ENCODE peak calls at places on chromosomes 13 and 19, in ten cellular contexts. L, H, A, Q, S, D, R, C, W and U are unnamed samples. For H3K27me3, the result is how much of the 10 kb centered on the place peaks cover.

GRCh38 chr13:59483441-59484116 is 680.1 kb downstream of the DIAPH3 start:
- DNase-seq in A (peak), L (no peak), C (no peak), H (no peak), W (no peak), R (no peak), S (no peak), D (peak), Q (peak), U (no peak)

GRCh38 chr13:96053003-96053703 is at the start of gene UGGT2:
- DNase-seq in S (peak), R (peak), C (peak), L (peak), W (peak), Q (peak), H (peak), A (peak), D (peak), U (peak)

GRCh38 chr13:60351326-60351725 is 45.7 kb upstream of the TDRD3 start:
- DNase-seq in L (no peak), H (no peak), A (no peak), R (no peak), W (no peak), D (no peak), Q (peak), C (peak), S (peak), U (no peak)

GRCh38 chr13:113834496-113835200 is 29.2 kb downstream of the GAS6 start:
- DNase-seq in C (no peak), R (no peak), S (no peak), H (peak), W (peak), Q (no peak), A (no peak), D (no peak), L (no peak), U (no peak)

GRCh38 chr19:52735734-52736133 is 890 bp upstream of the ZNF611 start:
- DNase-seq in W (peak), H (peak), C (peak), Q (peak), S (peak), R (peak), D (peak), L (peak), A (peak), U (peak)

GRCh38 chr19:7869453-7869909 is 4.7 kb downstream of the PRR36 start:
- DNase-seq in A (peak), S (no peak), R (no peak), L (peak), D (no peak), H (peak), C (peak), Q (no peak), W (peak), U (no peak)

GRCh38 chr19:35558400-35559280 is 4.8 kb downstream of the ATP4A start:
- DNase-seq in L (no peak), H (peak), D (no peak), A (no peak), Q (no peak), W (no peak), R (peak), C (no peak), S (no peak), U (no peak)

GRCh38 chr13:71864981-71865857 is 1.8 kb downstream of the DACH1 start:
- DNase-seq in W (peak), Q (peak), C (peak), A (peak), R (no peak), L (no peak), S (peak), H (peak), D (peak), U (no peak)

GRCh38 chr13:62931901-62932883 is 1516.5 kb upstream of the PCDH20 start:
- DNase-seq in H (no peak), A (no peak), L (no peak), W (no peak), Q (peak), R (no peak), S (no peak), D (no peak), C (peak), U (no peak)

GRCh38 chr13:23657056-23657455 is 86.8 kb downstream of the TNFRSF19 start:
- DNase-seq in H (no peak), C (no peak), Q (no peak), D (no peak), W (no peak), R (no peak), L (no peak), S (no peak), A (no peak), U (no peak)

GRCh38 chr19:873084-874019 is 13.9 kb downstream of the CFD start:
- DNase-seq in S (no peak), H (peak), C (peak), A (peak), L (no peak), W (peak), D (peak), R (no peak), Q (peak), U (no peak)

GRCh38 chr19:485583-486236 is 10.6 kb upstream of the MADCAM1 start:
- DNase-seq in L (no peak), S (no peak), R (peak), A (no peak), D (no peak), Q (peak), W (no peak), H (no peak), C (peak), U (peak)

GRCh38 chr13:112572408-112572807 is 15.5 kb downstream of the TUBGCP3 start:
- DNase-seq in H (no peak), Q (no peak), W (no peak), A (no peak), D (no peak), S (no peak), C (no peak), R (no peak), L (no peak), U (no peak)

GRCh38 chr13:61339054-61339621 is 76.5 kb downstream of the PCDH20 start:
- DNase-seq in D (no peak), Q (no peak), C (no peak), H (no peak), A (peak), S (no peak), W (no peak), R (no peak), L (no peak), U (no peak)

GRCh38 chr19:44753932-44754742 is 5.6 kb downstream of the BCL3 start:
- DNase-seq in A (peak), R (peak), S (peak), W (peak), D (peak), Q (peak), H (peak), C (peak), L (peak), U (no peak)

GRCh38 chr19:45640849-45641273 is 1.7 kb upstream of the EML2 start:
- DNase-seq in D (no peak), Q (no peak), A (peak), L (peak), S (no peak), H (peak), W (peak), C (no peak), R (no peak), U (no peak)

GRCh38 chr13:59510377-59510776 is 653.4 kb downstream of the DIAPH3 start:
- DNase-seq in C (no peak), A (no peak), W (no peak), S (no peak), Q (no peak), H (no peak), L (no peak), D (no peak), R (no peak), U (no peak)

DNA sequence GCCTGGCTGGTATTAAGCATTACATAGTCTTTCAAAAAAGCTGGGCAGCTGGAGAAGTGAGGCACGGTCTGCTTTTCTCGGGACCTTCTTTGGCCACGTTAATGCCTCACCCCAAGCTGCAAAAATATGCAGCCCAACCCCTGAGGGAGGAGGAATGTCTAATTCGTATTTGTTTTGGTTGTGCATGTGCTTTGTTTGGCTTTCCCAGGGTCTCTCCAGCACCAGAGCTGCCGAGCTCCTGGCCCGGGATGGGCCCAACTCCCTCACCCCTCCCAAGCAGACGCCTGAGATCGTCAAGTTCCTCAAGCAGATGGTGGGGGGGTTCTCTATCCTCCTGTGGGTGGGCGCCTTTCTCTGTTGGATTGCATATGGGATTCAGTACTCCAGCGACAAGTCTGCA is 7.9 kb downstream of the ATP12A start:
- DNase-seq in D (no peak), A (no peak), H (no peak), W (no peak), Q (no peak), L (no peak), S (no peak), C (no peak), R (no peak), U (no peak)
- H3K27me3 ChIP-seq in D (under half), A (under half), H (under half), W (under half), Q (under half), L (under half), S (under half), C (half or more), R (under half), U (under half)

GRCh38 chr13:78595819-78596700 is 7.3 kb downstream of the POU4F1 start:
- DNase-seq in Q (no peak), W (no peak), L (no peak), D (no peak), S (no peak), A (peak), H (peak), C (no peak), R (no peak), U (no peak)
- H3K4me3 ChIP-seq in Q (no peak), W (peak), L (peak), D (no peak), S (peak), A (peak), H (peak), C (peak), R (no peak), U (no peak)

GRCh38 chr13:27791901-27792392 is 336 bp upstream of the GSX1 start:
- DNase-seq in D (no peak), W (no peak), Q (no peak), R (no peak), S (no peak), C (no peak), A (no peak), H (no peak), L (no peak), U (no peak)
- H3K27me3 ChIP-seq in D (half or more), W (half or more), Q (half or more), R (under half), S (half or more), C (half or more), A (half or more), H (half or more), L (half or more), U (half or more)

DNA sequence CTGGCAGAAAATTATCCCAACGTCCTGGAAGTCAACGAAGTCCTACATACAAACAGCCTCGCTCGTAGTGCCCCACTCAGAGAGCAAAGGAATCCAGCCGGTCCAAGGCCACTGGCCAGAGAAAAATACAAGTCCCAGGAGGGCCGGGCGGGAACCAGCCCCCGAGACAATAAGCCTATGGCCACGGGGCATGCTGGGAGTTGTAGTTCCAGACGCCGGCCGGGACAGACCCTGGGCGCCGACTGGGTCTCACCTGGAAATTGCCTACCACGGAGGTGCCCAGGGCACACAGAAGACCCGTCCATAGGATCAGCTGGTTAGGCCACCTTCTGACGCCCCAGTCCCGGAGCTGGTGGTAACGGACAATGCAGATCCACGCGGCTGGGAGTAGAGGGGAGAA is 5.4 kb downstream of the TMEM150B start:
- DNase-seq in S (peak), H (no peak), Q (peak), L (peak), A (peak), D (no peak), R (no peak), W (no peak), C (peak), U (peak)
- H3K4me3 ChIP-seq in S (peak), H (no peak), Q (no peak), L (no peak), A (peak), D (no peak), R (no peak), W (no peak), C (no peak), U (peak)

GRCh38 chr19:42175952-42176648 is 41.4 kb downstream of the DEDD2 start:
- DNase-seq in Q (peak), S (no peak), C (peak), W (no peak), D (peak), L (no peak), H (no peak), R (no peak), A (peak), U (peak)
- H3K27me3 ChIP-seq in Q (half or more), S (under half), C (half or more), W (half or more), D (under half), L (under half), H (half or more), R (under half), A (half or more), U (under half)

DNA sequence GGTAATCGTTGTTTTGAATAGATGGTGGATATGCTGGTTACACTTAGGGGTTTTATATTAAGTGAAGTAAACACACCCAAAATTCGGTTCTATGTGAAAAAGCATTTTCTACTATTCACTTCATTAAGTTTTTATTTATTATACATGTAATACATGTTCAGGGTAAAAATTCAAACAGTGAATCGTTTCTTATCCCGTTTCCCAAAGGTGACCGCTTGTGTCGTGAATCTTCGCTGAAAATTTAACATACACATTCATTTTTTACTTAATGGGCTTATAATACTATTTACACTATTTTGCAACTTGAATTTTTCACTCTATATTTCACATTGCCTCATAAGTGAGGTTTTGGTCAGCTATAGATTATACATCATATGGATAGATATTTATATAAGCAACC is 24.5 kb downstream of the IPO5 start:
- DNase-seq in S (no peak), R (no peak), L (no peak), Q (no peak), W (no peak), H (no peak), A (no peak), D (no peak), C (no peak), U (no peak)
- H3K4me3 ChIP-seq in S (peak), R (no peak), L (no peak), Q (peak), W (peak), H (no peak), A (peak), D (peak), C (no peak), U (peak)

GRCh38 chr19:42511340-42511739 is 16.9 kb downstream of the CEACAM1 start:
- DNase-seq in S (no peak), R (no peak), Q (no peak), W (no peak), C (no peak), H (no peak), A (no peak), D (no peak), L (no peak), U (no peak)
- H3K27me3 ChIP-seq in S (under half), R (under half), Q (under half), W (under half), C (under half), H (under half), A (under half), D (under half), L (under half), U (under half)

GRCh38 chr13:99162962-99163361 is 37.7 kb upstream of the UBAC2 start:
- DNase-seq in A (no peak), S (no peak), W (no peak), H (no peak), Q (no peak), R (no peak), D (no peak), L (no peak), C (no peak), U (no peak)
- H3K4me3 ChIP-seq in A (no peak), S (no peak), W (no peak), H (no peak), Q (no peak), R (no peak), D (no peak), L (no peak), C (no peak), U (no peak)

GRCh38 chr19:6489278-6490061 is 7.9 kb upstream of the DENND1C start:
- DNase-seq in W (no peak), L (no peak), A (no peak), S (no peak), R (no peak), C (no peak), H (no peak), Q (no peak), D (no peak), U (no peak)

GRCh38 chr19:6484831-6485230 is 3.2 kb upstream of the DENND1C start:
- DNase-seq in L (peak), A (no peak), R (no peak), C (no peak), Q (no peak), H (no peak), D (no peak), W (no peak), S (no peak), U (no peak)

GRCh38 chr19:6494438-6495036 is 7.6 kb downstream of the TUBB4A start:
- DNase-seq in C (no peak), S (no peak), L (no peak), Q (no peak), W (no peak), A (no peak), H (no peak), R (no peak), D (no peak), U (no peak)

GRCh38 chr19:6491802-6492592 is 10.1 kb downstream of the TUBB4A start:
- DNase-seq in L (no peak), C (no peak), R (no peak), D (no peak), S (no peak), A (no peak), W (no peak), H (no peak), Q (no peak), U (no peak)

GRCh38 chr19:6490134-6490533 is 8.5 kb upstream of the DENND1C start:
- DNase-seq in L (no peak), D (no peak), S (no peak), A (no peak), H (no peak), R (no peak), W (no peak), C (no peak), Q (no peak), U (no peak)
- H3K27me3 ChIP-seq in L (under half), D (under half), S (under half), A (under half), H (under half), R (under half), W (under half), C (under half), Q (under half), U (under half)

GRCh38 chr13:75455962-75456361 is 26.0 kb downstream of the TBC1D4 start:
- DNase-seq in Q (no peak), L (no peak), C (no peak), W (no peak), H (no peak), R (no peak), D (no peak), S (no peak), A (no peak), U (no peak)

GRCh38 chr13:75458696-75459422 is 23.1 kb downstream of the TBC1D4 start:
- DNase-seq in D (no peak), C (no peak), R (no peak), L (no peak), Q (no peak), A (peak), S (no peak), H (no peak), W (peak), U (no peak)

GRCh38 chr13:75452564-75452963 is 29.4 kb downstream of the TBC1D4 start:
- DNase-seq in Q (peak), A (no peak), D (no peak), L (peak), R (no peak), W (no peak), C (no peak), S (no peak), H (no peak), U (no peak)

DNA sequence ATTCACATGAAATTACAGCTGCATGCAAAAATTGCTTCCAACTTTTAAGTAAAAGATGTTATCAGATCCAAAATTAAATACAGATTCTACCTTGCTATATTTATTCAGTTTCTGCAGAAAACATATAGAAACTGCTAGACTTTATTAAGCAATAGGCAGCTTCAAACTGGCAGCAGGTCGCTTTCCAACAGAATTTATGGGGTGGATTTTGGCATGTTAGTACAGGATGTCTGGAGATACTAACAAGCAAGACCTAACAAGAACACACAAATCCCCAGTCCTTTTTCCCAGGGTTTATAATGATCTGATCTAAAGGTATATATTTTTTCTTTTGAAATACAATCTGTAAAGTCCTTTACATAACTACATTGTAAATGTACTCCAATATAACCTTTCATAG is 27.5 kb downstream of the TBC1D4 start:
- DNase-seq in C (no peak), H (no peak), D (no peak), A (no peak), W (no peak), L (no peak), Q (no peak), S (no peak), R (no peak), U (no peak)
- H3K4me3 ChIP-seq in C (no peak), H (no peak), D (no peak), A (no peak), W (no peak), L (no peak), Q (no peak), S (no peak), R (no peak), U (no peak)